ENCODE peak calls at places on chromosome 13, in ten cellular contexts. One of them, this sample, is unnamed.

GRCh38 chr13:19818223-19818842 is 35.6 kb upstream of the PSPC1 start:
- DNase-seq in cardiac muscle cell: peak
- DNase-seq in NCI-H69: peak
- DNase-seq in stimulated activated CD4-positive, alpha-beta T cell treated with anti-CD3 and anti-CD28 coated beads, Interleukin-4, amount 100 ng/mL, for 24 hours: peak
- DNase-seq in T follicular helper cell: peak
- DNase-seq in GOT3: no peak
- DNase-seq in AG08396: no peak
- DNase-seq in epithelial cell of esophagus: peak
- DNase-seq in IMR-90: no peak
- DNase-seq in T-helper 2 cell: peak
- DNase-seq in this sample: no peak

GRCh38 chr13:30108913-30109237 is 198.5 kb downstream of the KATNAL1 start:
- DNase-seq in cardiac muscle cell: no peak
- DNase-seq in NCI-H69: no peak
- DNase-seq in stimulated activated CD4-positive, alpha-beta T cell treated with anti-CD3 and anti-CD28 coated beads, Interleukin-4, amount 100 ng/mL, for 24 hours: no peak
- DNase-seq in T follicular helper cell: no peak
- DNase-seq in GOT3: no peak
- DNase-seq in AG08396: no peak
- DNase-seq in epithelial cell of esophagus: peak
- DNase-seq in IMR-90: no peak
- DNase-seq in T-helper 2 cell: no peak
- DNase-seq in this sample: no peak

GRCh38 chr13:30125422-30126073 is 181.8 kb downstream of the KATNAL1 start:
- DNase-seq in cardiac muscle cell: peak
- DNase-seq in NCI-H69: peak
- DNase-seq in stimulated activated CD4-positive, alpha-beta T cell treated with anti-CD3 and anti-CD28 coated beads, Interleukin-4, amount 100 ng/mL, for 24 hours: no peak
- DNase-seq in T follicular helper cell: no peak
- DNase-seq in GOT3: no peak
- DNase-seq in AG08396: peak
- DNase-seq in epithelial cell of esophagus: peak
- DNase-seq in IMR-90: peak
- DNase-seq in T-helper 2 cell: no peak
- DNase-seq in this sample: peak

GRCh38 chr13:24618219-24618955 is 61.8 kb upstream of the ATP12A start:
- DNase-seq in cardiac muscle cell: no peak
- DNase-seq in NCI-H69: no peak
- DNase-seq in stimulated activated CD4-positive, alpha-beta T cell treated with anti-CD3 and anti-CD28 coated beads, Interleukin-4, amount 100 ng/mL, for 24 hours: peak
- DNase-seq in T follicular helper cell: peak
- DNase-seq in GOT3: no peak
- DNase-seq in AG08396: no peak
- DNase-seq in epithelial cell of esophagus: no peak
- DNase-seq in IMR-90: no peak
- DNase-seq in T-helper 2 cell: no peak
- DNase-seq in this sample: no peak

GRCh38 chr13:32036762-32037161 is 5.2 kb downstream of the FRY start:
- DNase-seq in cardiac muscle cell: no peak
- DNase-seq in NCI-H69: peak
- DNase-seq in stimulated activated CD4-positive, alpha-beta T cell treated with anti-CD3 and anti-CD28 coated beads, Interleukin-4, amount 100 ng/mL, for 24 hours: no peak
- DNase-seq in T follicular helper cell: no peak
- DNase-seq in GOT3: no peak
- DNase-seq in AG08396: no peak
- DNase-seq in epithelial cell of esophagus: no peak
- DNase-seq in IMR-90: no peak
- DNase-seq in T-helper 2 cell: no peak
- DNase-seq in this sample: no peak

GRCh38 chr13:53683608-53684007 is 655.0 kb downstream of the OLFM4 start:
- DNase-seq in cardiac muscle cell: no peak
- DNase-seq in NCI-H69: no peak
- DNase-seq in stimulated activated CD4-positive, alpha-beta T cell treated with anti-CD3 and anti-CD28 coated beads, Interleukin-4, amount 100 ng/mL, for 24 hours: no peak
- DNase-seq in T follicular helper cell: no peak
- DNase-seq in GOT3: no peak
- DNase-seq in AG08396: no peak
- DNase-seq in epithelial cell of esophagus: no peak
- DNase-seq in IMR-90: no peak
- DNase-seq in T-helper 2 cell: no peak
- DNase-seq in this sample: no peak

GRCh38 chr13:48727252-48728011 is 73.7 kb downstream of the CYSLTR2 start:
- DNase-seq in cardiac muscle cell: peak
- DNase-seq in NCI-H69: no peak
- DNase-seq in stimulated activated CD4-positive, alpha-beta T cell treated with anti-CD3 and anti-CD28 coated beads, Interleukin-4, amount 100 ng/mL, for 24 hours: no peak
- DNase-seq in T follicular helper cell: no peak
- DNase-seq in GOT3: no peak
- DNase-seq in AG08396: no peak
- DNase-seq in epithelial cell of esophagus: no peak
- DNase-seq in IMR-90: peak
- DNase-seq in T-helper 2 cell: no peak
- DNase-seq in this sample: no peak

GRCh38 chr13:114065926-114066774 is 66.3 kb downstream of the RASA3 start:
- DNase-seq in cardiac muscle cell: no peak
- DNase-seq in NCI-H69: no peak
- DNase-seq in stimulated activated CD4-positive, alpha-beta T cell treated with anti-CD3 and anti-CD28 coated beads, Interleukin-4, amount 100 ng/mL, for 24 hours: peak
- DNase-seq in T follicular helper cell: no peak
- DNase-seq in GOT3: no peak
- DNase-seq in AG08396: no peak
- DNase-seq in epithelial cell of esophagus: no peak
- DNase-seq in IMR-90: no peak
- DNase-seq in T-helper 2 cell: no peak
- DNase-seq in this sample: no peak

GRCh38 chr13:51731759-51732158 is 72.2 kb downstream of the DHRS12 start:
- DNase-seq in cardiac muscle cell: peak
- DNase-seq in NCI-H69: peak
- DNase-seq in stimulated activated CD4-positive, alpha-beta T cell treated with anti-CD3 and anti-CD28 coated beads, Interleukin-4, amount 100 ng/mL, for 24 hours: no peak
- DNase-seq in T follicular helper cell: no peak
- DNase-seq in GOT3: no peak
- DNase-seq in AG08396: no peak
- DNase-seq in epithelial cell of esophagus: no peak
- DNase-seq in IMR-90: peak
- DNase-seq in T-helper 2 cell: no peak
- DNase-seq in this sample: no peak

GRCh38 chr13:40983725-40984669 is 35.1 kb downstream of the ELF1 start:
- DNase-seq in cardiac muscle cell: no peak
- DNase-seq in NCI-H69: peak
- DNase-seq in stimulated activated CD4-positive, alpha-beta T cell treated with anti-CD3 and anti-CD28 coated beads, Interleukin-4, amount 100 ng/mL, for 24 hours: no peak
- DNase-seq in T follicular helper cell: no peak
- DNase-seq in GOT3: no peak
- DNase-seq in AG08396: no peak
- DNase-seq in epithelial cell of esophagus: no peak
- DNase-seq in IMR-90: no peak
- DNase-seq in T-helper 2 cell: no peak
- DNase-seq in this sample: no peak

GRCh38 chr13:52361225-52361624 is 44.7 kb downstream of the THSD1 start:
- DNase-seq in cardiac muscle cell: no peak
- DNase-seq in NCI-H69: no peak
- DNase-seq in stimulated activated CD4-positive, alpha-beta T cell treated with anti-CD3 and anti-CD28 coated beads, Interleukin-4, amount 100 ng/mL, for 24 hours: no peak
- DNase-seq in T follicular helper cell: no peak
- DNase-seq in GOT3: no peak
- DNase-seq in AG08396: no peak
- DNase-seq in epithelial cell of esophagus: peak
- DNase-seq in IMR-90: no peak
- DNase-seq in T-helper 2 cell: no peak
- DNase-seq in this sample: no peak

GRCh38 chr13:109255457-109255856 is 530.9 kb downstream of the IRS2 start:
- DNase-seq in cardiac muscle cell: no peak
- DNase-seq in NCI-H69: no peak
- DNase-seq in stimulated activated CD4-positive, alpha-beta T cell treated with anti-CD3 and anti-CD28 coated beads, Interleukin-4, amount 100 ng/mL, for 24 hours: no peak
- DNase-seq in T follicular helper cell: no peak
- DNase-seq in GOT3: no peak
- DNase-seq in AG08396: no peak
- DNase-seq in epithelial cell of esophagus: no peak
- DNase-seq in IMR-90: no peak
- DNase-seq in T-helper 2 cell: no peak
- DNase-seq in this sample: no peak

GRCh38 chr13:61039302-61039701 is 376.3 kb downstream of the PCDH20 start:
- DNase-seq in cardiac muscle cell: no peak
- DNase-seq in NCI-H69: no peak
- DNase-seq in stimulated activated CD4-positive, alpha-beta T cell treated with anti-CD3 and anti-CD28 coated beads, Interleukin-4, amount 100 ng/mL, for 24 hours: no peak
- DNase-seq in T follicular helper cell: no peak
- DNase-seq in GOT3: no peak
- DNase-seq in AG08396: no peak
- DNase-seq in epithelial cell of esophagus: no peak
- DNase-seq in IMR-90: no peak
- DNase-seq in T-helper 2 cell: no peak
- DNase-seq in this sample: no peak

GRCh38 chr13:23349127-23349897 is 84.2 kb downstream of the SACS start:
- DNase-seq in cardiac muscle cell: peak
- DNase-seq in NCI-H69: no peak
- DNase-seq in stimulated activated CD4-positive, alpha-beta T cell treated with anti-CD3 and anti-CD28 coated beads, Interleukin-4, amount 100 ng/mL, for 24 hours: no peak
- DNase-seq in T follicular helper cell: no peak
- DNase-seq in GOT3: no peak
- DNase-seq in AG08396: no peak
- DNase-seq in epithelial cell of esophagus: no peak
- DNase-seq in IMR-90: no peak
- DNase-seq in T-helper 2 cell: no peak
- DNase-seq in this sample: no peak

GRCh38 chr13:36146513-36147276 is 15.5 kb upstream of the DCLK1 start:
- DNase-seq in cardiac muscle cell: no peak
- DNase-seq in NCI-H69: no peak
- DNase-seq in stimulated activated CD4-positive, alpha-beta T cell treated with anti-CD3 and anti-CD28 coated beads, Interleukin-4, amount 100 ng/mL, for 24 hours: no peak
- DNase-seq in T follicular helper cell: no peak
- DNase-seq in GOT3: no peak
- DNase-seq in AG08396: no peak
- DNase-seq in epithelial cell of esophagus: no peak
- DNase-seq in IMR-90: no peak
- DNase-seq in T-helper 2 cell: no peak
- DNase-seq in this sample: no peak

GRCh38 chr13:104024416-104025170 is 958.4 kb upstream of the SLC10A2 start:
- DNase-seq in cardiac muscle cell: peak
- DNase-seq in NCI-H69: no peak
- DNase-seq in stimulated activated CD4-positive, alpha-beta T cell treated with anti-CD3 and anti-CD28 coated beads, Interleukin-4, amount 100 ng/mL, for 24 hours: no peak
- DNase-seq in T follicular helper cell: no peak
- DNase-seq in GOT3: no peak
- DNase-seq in AG08396: no peak
- DNase-seq in epithelial cell of esophagus: peak
- DNase-seq in IMR-90: peak
- DNase-seq in T-helper 2 cell: no peak
- DNase-seq in this sample: no peak

GRCh38 chr13:94351292-94352000 is 128.0 kb downstream of the DCT start:
- DNase-seq in cardiac muscle cell: peak
- DNase-seq in NCI-H69: no peak
- DNase-seq in stimulated activated CD4-positive, alpha-beta T cell treated with anti-CD3 and anti-CD28 coated beads, Interleukin-4, amount 100 ng/mL, for 24 hours: peak
- DNase-seq in T follicular helper cell: no peak
- DNase-seq in GOT3: no peak
- DNase-seq in AG08396: peak
- DNase-seq in epithelial cell of esophagus: peak
- DNase-seq in IMR-90: peak
- DNase-seq in T-helper 2 cell: no peak
- DNase-seq in this sample: peak